ENCODE peak calls at places on chromosomes 13 and 19, in five cellular contexts. M is transverse colon, A is PC-9, P is GM23248, K is small intestine. R is an unnamed sample.

GRCh38 chr19:42091300-42092266 is 15.6 kb downstream of the ZNF574 start:
- DNase-seq in P (peak; percentile 79), M (peak; percentile 72), A (peak; percentile 37), K (peak; percentile 63), R (no peak)

GRCh38 chr19:48480151-48480475 is 10.9 kb downstream of the CYTH2 start:
- DNase-seq in P (peak; percentile 75), M (peak; percentile 57), A (no peak), K (no peak), R (no peak)

GRCh38 chr19:19531951-19532805 is 3.5 kb downstream of the YJEFN3 start:
- DNase-seq in K (peak; percentile 68), A (peak; percentile 74), P (peak; percentile 86), M (peak; percentile 86), R (no peak)

GRCh38 chr19:53696951-53697350 is 65.2 kb downstream of the DPRX start:
- DNase-seq in P (peak; percentile 4), M (no peak), K (no peak), A (no peak), R (no peak)

GRCh38 chr13:112131740-112132113 is 64.8 kb downstream of the SOX1 start:
- DNase-seq in P (no peak), K (no peak), A (no peak), M (peak; percentile 64), R (no peak)

GRCh38 chr19:3346677-3347353 is 19.6 kb upstream of the NFIC start:
- DNase-seq in A (no peak), P (peak; percentile 83), M (peak; percentile 69), K (no peak), R (no peak)

GRCh38 chr19:2540646-2541454 is 64.9 kb downstream of the GADD45B start:
- DNase-seq in P (peak; percentile 100), K (peak; percentile 80), A (peak; percentile 94), M (peak; percentile 82), R (peak; percentile 71)

GRCh38 chr13:110644892-110645521 is 29.7 kb downstream of the NAXD start:
- DNase-seq in A (no peak), K (peak; percentile 63), P (peak; percentile 73), M (peak; percentile 66), R (no peak)

GRCh38 chr19:49356382-49356781 is 5.8 kb downstream of the TEAD2 start:
- DNase-seq in M (no peak), P (no peak), A (no peak), K (no peak), R (no peak)

GRCh38 chr19:30498707-30499106 is 126.5 kb downstream of the ZNF536 start:
- DNase-seq in A (no peak), M (no peak), K (no peak), P (peak; percentile 6), R (no peak)

GRCh38 chr13:114074671-114075315 is 57.6 kb downstream of the RASA3 start:
- DNase-seq in A (no peak), P (no peak), M (no peak), K (no peak), R (no peak)

GRCh38 chr13:106756446-106756845 is 188.5 kb upstream of the ARGLU1 start:
- DNase-seq in A (no peak), M (no peak), P (no peak), K (no peak), R (no peak)

GRCh38 chr13:106752584-106753202 is 184.8 kb upstream of the ARGLU1 start:
- DNase-seq in K (no peak), M (no peak), P (no peak), A (no peak), R (no peak)

GRCh38 chr13:106755542-106755941 is 187.6 kb upstream of the ARGLU1 start:
- DNase-seq in K (no peak), P (no peak), A (no peak), M (no peak), R (no peak)

DNA sequence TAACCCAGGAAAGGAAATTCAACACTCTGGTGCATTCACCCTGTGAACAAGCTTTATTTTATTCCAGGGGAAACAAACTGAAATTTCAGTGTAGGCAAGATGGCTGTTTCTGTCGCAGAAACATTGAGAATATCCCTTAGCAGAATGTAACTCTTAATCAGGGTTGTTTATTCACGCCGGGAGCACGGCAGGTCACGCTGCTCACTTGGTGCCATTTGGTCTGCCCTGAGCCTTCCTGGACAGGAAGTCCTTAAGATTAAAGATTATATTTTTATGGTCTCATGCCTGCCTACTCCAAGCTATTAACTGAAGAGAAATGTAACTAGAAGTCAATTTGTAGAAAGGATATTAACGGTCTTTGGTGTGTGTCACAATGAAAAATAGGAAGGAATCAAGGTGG is 185.3 kb upstream of the ARGLU1 start:
- DNase-seq in P (no peak), A (no peak), M (no peak), K (peak; percentile 53), R (no peak)
- H3K27ac ChIP-seq in P (no peak overlapping the region), A (no peak overlapping the region), M (no peak overlapping the region), K (no peak overlapping the region), R (no peak overlapping the region)

GRCh38 chr19:10753305-10753704 is 35.4 kb downstream of the DNM2 start:
- DNase-seq in A (no peak), M (no peak), P (no peak), K (no peak), R (no peak)
- H3K27ac ChIP-seq in A (no peak overlapping the region), M (no peak overlapping the region), P (no peak overlapping the region), K (no peak overlapping the region), R (no peak overlapping the region)

GRCh38 chr19:51784109-51784785 is 10.7 kb upstream of the FPR3 start:
- DNase-seq in M (no peak), K (no peak), A (no peak), P (peak; percentile 13), R (no peak)
- H3K27ac ChIP-seq in M (no peak overlapping the region), K (no peak overlapping the region), A (no peak overlapping the region), P (peak overlapping the region; percentile 60), R (peak overlapping the region; percentile 79)

GRCh38 chr13:99311748-99312492 is 4.7 kb upstream of the GPR183 start:
- DNase-seq in P (peak; percentile 67), M (no peak), A (no peak), K (no peak), R (no peak)
- H3K27ac ChIP-seq in P (peak overlapping the region; percentile 94), M (peak overlapping the region; percentile 39), A (no peak overlapping the region), K (peak overlapping the region; percentile 28), R (no peak overlapping the region)

DNA sequence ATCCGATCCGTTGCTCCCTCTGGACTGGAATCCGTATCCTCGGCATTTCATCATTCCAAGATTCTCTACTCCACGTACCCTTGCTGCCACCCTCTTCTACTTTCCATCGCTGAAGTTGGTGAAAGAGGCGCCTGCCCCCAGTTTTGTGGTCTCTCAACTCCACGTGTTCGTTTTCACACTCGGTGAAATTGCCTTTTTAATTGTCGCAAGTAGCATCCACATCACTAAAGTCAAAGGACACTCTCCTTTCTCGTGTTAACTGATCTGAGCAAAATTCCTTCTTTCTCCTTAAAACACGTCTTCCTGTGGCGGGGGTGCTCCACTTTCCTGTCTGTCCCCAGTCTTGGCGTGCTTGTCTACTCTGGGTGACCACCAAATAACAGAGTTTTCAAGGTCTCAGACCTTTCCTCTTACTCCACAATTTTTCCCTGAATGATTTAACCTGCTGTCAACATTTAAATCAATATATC is 1.1 kb upstream of the TMTC4 start:
- DNase-seq in A (no peak), M (no peak), K (peak; percentile 16), P (peak; percentile 16), R (no peak)
- H3K27ac ChIP-seq in A (no peak overlapping the region), M (peak overlapping the region; percentile 97), K (no peak overlapping the region), P (no peak overlapping the region), R (no peak overlapping the region)

GRCh38 chr19:17305517-17306284 is at the start of gene MRPL34:
- DNase-seq in A (peak; percentile 99), K (peak; percentile 99), P (peak; percentile 98), M (peak; percentile 98), R (peak; percentile 98)

GRCh38 chr19:17307876-17308377 is 1.4 kb upstream of the DDA1 start:
- DNase-seq in M (no peak), A (no peak), K (no peak), P (no peak), R (no peak)

GRCh38 chr19:17305211-17305516 is 508 bp upstream of the MRPL34 start:
- DNase-seq in K (no peak), P (no peak), A (no peak), M (no peak), R (no peak)

GRCh38 chr19:17304386-17305047 is 1.2 kb upstream of the MRPL34 start:
- DNase-seq in K (no peak), A (no peak), P (no peak), M (no peak), R (no peak)

DNA sequence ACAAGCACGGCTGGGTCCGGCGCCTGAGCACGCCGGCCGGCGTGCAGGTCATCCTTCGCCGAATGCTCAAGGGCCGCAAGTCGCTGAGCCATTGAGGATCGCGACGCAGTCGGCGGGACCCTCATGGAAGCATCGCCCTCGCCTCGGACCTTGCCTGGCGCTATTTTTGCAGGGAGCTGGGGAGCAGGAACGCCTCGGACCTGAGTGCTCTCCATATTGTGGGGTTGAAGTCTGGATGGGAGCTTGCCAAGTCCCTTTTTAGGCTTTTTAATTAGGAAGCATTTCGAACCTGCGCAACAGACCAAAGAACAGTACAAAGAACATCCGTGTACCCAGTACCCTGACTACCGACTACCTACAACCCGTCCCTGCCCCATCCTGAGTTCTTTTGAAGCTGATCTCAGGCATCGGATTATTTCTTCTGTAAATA is 628 bp downstream of the MRPL34 start:
- DNase-seq in M (no peak), A (no peak), K (peak; percentile 68), P (no peak), R (no peak)
- H3K27ac ChIP-seq in M (peak overlapping the region; percentile 98), A (peak overlapping the region; percentile 30), K (peak overlapping the region; percentile 89), P (peak overlapping the region; percentile 58), R (peak overlapping the region; percentile 81)

GRCh38 chr19:28961772-28962500 is 251.0 kb downstream of the UQCRFS1 start:
- DNase-seq in M (no peak), A (no peak), K (no peak), P (peak; percentile 81), R (no peak)
- H3K27ac ChIP-seq in M (no peak overlapping the region), A (no peak overlapping the region), K (no peak overlapping the region), P (peak overlapping the region; percentile 95), R (peak overlapping the region; percentile 27)

DNA sequence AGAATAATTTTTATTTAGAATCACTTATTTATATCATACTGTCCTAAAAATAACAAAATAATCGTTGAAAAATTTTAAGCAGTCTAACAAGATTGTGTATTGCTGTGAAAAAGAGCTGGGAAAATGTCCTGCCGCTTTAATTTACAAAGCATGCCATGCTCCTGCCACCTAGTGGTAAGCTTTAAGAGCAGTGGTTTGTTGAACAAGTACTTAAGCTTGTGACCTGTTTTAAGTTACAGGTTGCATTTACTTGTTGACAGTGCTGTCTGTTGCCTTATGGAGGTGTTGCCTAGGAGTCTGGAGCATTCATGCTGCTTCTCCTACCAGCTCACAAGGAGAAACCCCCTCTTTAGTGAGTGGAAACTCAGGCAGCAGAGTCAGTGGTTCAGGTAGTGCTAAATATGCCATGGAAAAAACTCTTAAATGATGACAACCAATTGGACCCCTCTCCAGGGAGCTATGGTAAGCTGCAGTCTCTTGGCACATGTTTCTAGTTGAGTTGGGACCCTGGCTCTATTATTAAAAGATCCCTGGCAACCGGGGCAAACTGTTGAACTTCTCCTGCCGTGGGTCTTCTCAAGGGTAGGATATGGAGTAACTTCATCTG is 68.4 kb downstream of the SPATA13 start:
- DNase-seq in K (peak; percentile 69), M (no peak), P (peak; percentile 79), A (peak; percentile 20), R (no peak)
- H3K27ac ChIP-seq in K (no peak overlapping the region), M (no peak overlapping the region), P (no peak overlapping the region), A (no peak overlapping the region), R (no peak overlapping the region)

R was measured in epithelial cell of prostate.